ENCODE peak calls at places on chromosome X, in five cellular contexts. Y is A549, H is H1, V is GM12878, W is K562. R is an unnamed sample.

GRCh38 chrX:139889760-139890159 is 43.1 kb downstream of the ATP11C start:
- DNase-seq in Y (no peak), H (no peak), V (no peak), W (no peak), R (no peak)

GRCh38 chrX:53047228-53047627 is 1.4 kb upstream of the GPR173 start:
- DNase-seq in Y (no peak), H (no peak), V (no peak), W (no peak), R (no peak)

GRCh38 chrX:1486749-1487361 is 34.1 kb upstream of the ASMTL start:
- DNase-seq in Y (no peak), H (no peak), V (no peak), W (no peak), R (no peak)

GRCh38 chrX:118418811-118419251 is 72.9 kb downstream of the WDR44 start:
- DNase-seq in Y (peak; percentile 5), H (peak; percentile 1), V (no peak), W (no peak), R (no peak)

GRCh38 chrX:16112428-16112827 is 10.9 kb upstream of the GRPR start:
- DNase-seq in Y (peak; percentile 2), H (no peak), V (no peak), W (no peak), R (no peak)

GRCh38 chrX:104195489-104196084 is 29.3 kb downstream of the FAM199X start:
- DNase-seq in Y (peak; percentile 14), H (no peak), V (no peak), W (peak; percentile 12), R (peak; percentile 3)

GRCh38 chrX:34918856-34919255 is 23.7 kb upstream of the FAM47B start:
- DNase-seq in Y (peak; percentile 70), H (no peak), V (no peak), W (no peak), R (peak; percentile 9)

GRCh38 chrX:71910526-71911022 is at the start of gene NHSL2:
- DNase-seq in Y (peak; percentile 25), H (no peak), V (no peak), W (no peak), R (no peak)

GRCh38 chrX:45379186-45379585 is 178.5 kb upstream of the DIPK2B start:
- DNase-seq in Y (no peak), H (no peak), V (no peak), W (no peak), R (no peak)

DNA sequence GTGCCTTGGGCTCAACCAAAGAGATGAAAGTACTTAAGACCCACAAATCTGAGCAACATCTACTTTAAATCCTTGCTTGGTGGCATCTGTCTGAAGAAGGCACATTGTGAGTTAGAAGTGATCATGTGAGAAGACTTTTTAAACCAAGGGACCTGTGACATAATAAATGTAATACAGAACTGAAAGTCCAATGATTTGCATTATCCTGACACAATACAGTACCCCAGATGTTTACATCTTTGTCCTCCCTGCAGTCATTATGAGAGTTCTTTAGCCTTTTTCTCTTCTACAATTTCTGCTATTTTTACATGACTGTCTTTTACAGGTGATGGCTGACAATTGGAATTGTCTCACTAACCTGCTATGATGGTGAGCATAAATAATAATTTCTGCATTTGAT is 96.8 kb upstream of the FTHL17 start:
- DNase-seq in Y (no peak), H (no peak), V (peak; percentile 51), W (no peak), R (no peak)
- TF ChIP-seq HDAC2 in Y (no peak), H (no peak), V (no peak), W (no peak), R (no peak)

DNA sequence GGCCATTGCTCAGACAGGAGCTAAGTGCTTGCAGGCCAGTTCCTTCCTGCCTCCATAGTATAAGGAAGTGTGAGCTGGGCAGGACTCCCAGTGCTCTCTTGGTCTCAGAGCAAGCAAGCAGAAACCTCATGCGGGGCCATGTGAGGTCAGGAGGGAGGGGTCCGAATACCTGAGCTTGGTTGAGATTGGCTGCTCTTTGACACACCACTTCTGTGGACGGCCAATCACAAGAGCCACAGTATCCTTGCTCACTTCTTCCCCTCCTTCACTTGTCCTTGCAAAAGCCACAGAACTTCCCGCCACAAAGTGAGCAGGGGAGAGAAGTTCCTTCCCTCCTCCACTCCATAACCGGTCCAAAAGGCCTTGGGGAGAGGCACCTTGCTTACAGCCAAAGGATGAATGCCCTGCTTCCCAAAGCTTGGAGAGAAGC is 56.7 kb downstream of the PRPS1 start:
- DNase-seq in Y (peak; percentile 39), H (no peak), V (no peak), W (peak; percentile 79), R (no peak)
- TF ChIP-seq HDAC2 in Y (no peak), H (no peak), V (no peak), W (peak; percentile 21), R (no peak)

DNA sequence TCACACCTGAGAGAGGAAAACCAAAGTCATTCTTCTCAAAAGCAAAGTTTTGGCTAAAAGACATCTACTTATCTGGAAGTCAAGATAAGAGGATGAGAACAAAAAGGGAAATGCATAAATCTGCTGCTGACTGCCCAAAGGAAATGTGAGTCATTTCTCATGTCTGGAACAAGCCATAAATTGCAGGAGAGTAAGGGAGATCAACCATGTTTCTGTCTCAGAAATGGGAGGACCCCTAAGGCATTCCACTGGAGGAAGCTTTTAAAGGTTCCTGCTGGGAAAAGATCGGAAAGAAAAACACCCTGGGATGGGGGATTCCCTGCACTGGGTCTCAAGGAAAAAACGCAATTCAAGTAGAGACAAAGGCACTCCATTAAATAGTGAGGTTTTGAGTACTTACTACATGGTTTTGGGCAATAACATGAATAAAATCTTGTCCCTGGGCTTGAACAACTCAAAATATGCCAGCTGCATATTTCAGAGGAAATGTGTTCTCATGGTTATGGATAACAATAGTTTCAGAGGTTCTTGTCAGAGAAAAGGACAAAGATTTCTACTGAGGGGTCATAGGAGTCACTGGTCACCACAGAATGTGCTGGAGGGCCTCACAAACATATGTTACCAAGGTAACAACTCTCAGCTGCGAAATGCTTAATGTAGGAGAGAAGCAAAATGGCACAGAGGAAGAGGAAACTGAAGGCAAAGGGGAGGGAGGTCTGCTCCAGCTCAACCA is 19.3 kb downstream of the GPR143 start:
- DNase-seq in Y (no peak), H (no peak), V (no peak), W (no peak), R (no peak)
- TF ChIP-seq HDAC2 in Y (no peak), H (no peak), V (no peak), W (no peak), R (no peak)

GRCh38 chrX:8868070-8868795 is 67.0 kb upstream of the FAM9A start:
- DNase-seq in Y (peak; percentile 86), H (no peak), V (no peak), W (no peak), R (no peak)

GRCh38 chrX:8868906-8869305 is 67.7 kb upstream of the FAM9A start:
- DNase-seq in Y (no peak), H (no peak), V (no peak), W (no peak), R (no peak)

GRCh38 chrX:8870411-8870810 is 69.2 kb upstream of the FAM9A start:
- DNase-seq in Y (no peak), H (no peak), V (no peak), W (no peak), R (no peak)

GRCh38 chrX:8869812-8870211 is 68.6 kb upstream of the FAM9A start:
- DNase-seq in Y (no peak), H (no peak), V (no peak), W (no peak), R (no peak)

GRCh38 chrX:8867454-8867853 is 66.3 kb upstream of the FAM9A start:
- DNase-seq in Y (no peak), H (no peak), V (no peak), W (no peak), R (no peak)
- TF ChIP-seq HDAC2 in Y (no peak), H (no peak), V (no peak), W (no peak), R (no peak)

GRCh38 chrX:150731795-150732194 is 38.6 kb downstream of the MTMR1 start:
- DNase-seq in Y (no peak), H (no peak), V (no peak), W (no peak), R (no peak)
- TF ChIP-seq HDAC2 in Y (no peak), H (no peak), V (no peak), W (no peak), R (no peak)

DNA sequence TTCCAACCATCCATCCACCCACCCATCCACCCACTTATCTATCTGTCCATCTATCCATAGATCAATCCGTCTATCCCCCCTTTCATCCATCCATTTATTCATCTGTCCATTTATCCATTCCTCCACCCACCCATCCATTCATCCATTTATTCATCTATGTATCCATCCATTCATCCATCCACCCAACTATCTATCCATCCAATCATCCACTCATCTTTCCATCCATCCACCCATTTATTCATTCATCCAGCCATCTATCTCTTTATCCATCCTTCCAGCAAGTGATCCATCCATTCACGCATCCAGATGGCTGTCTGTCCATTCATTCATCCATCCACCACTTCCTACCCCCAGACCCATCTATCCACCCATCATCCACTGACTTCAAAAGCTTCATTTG is 84.0 kb upstream of the CD99 start:
- DNase-seq in Y (no peak), H (no peak), V (no peak), W (no peak), R (no peak)
- TF ChIP-seq HDAC2 in Y (no peak), H (no peak), V (no peak), W (no peak), R (no peak)

DNA sequence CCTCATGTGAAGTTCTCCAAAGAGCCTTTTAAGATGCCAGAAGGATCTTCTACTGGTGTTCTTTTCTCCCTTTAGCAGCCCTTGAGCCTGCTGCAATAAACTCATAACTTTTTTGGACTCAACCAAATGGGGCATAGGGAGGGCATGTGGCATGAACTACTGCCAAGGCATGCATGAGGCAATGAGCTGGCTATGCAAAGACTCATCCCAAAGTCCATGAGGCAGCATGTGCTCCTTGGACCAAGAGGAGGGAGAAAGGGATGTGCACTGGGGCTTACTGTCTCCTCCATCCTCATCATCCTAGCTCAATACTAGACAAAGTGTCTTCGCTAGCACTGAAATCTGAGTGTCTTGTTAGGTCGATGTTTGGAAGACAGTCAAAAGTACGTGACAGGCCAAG is 44.4 kb upstream of the ATXN3L start:
- DNase-seq in Y (no peak), H (no peak), V (no peak), W (no peak), R (no peak)
- TF ChIP-seq HDAC2 in Y (no peak), H (no peak), V (no peak), W (no peak), R (no peak)